ENCODE peak calls at places on chromosomes 5 and 9, in seven cellular contexts. X is mammary epithelial cell, V is pancreas, O is AG10803, G is brain microvascular endothelial cell, L is AG04449, E is astrocyte of the spinal cord. Q is an unnamed sample.

GRCh38 chr9:124708633-124709032 is 62.5 kb downstream of the NR6A1 start:
- DNase-seq in V (no peak), O (peak), E (peak), X (peak), L (no peak), G (peak), Q (no peak)

GRCh38 chr9:13487936-13488335 is 208.4 kb upstream of the MPDZ start:
- DNase-seq in E (no peak), X (peak), L (no peak), G (no peak), O (no peak), V (no peak), Q (no peak)

GRCh38 chr5:34918025-34918424 is 2.5 kb downstream of the BRIX1 start:
- DNase-seq in O (no peak), L (no peak), G (no peak), V (no peak), E (no peak), X (no peak), Q (no peak)

GRCh38 chr9:135130266-135130976 is 43.0 kb downstream of the OLFM1 start:
- DNase-seq in V (peak), L (no peak), E (no peak), G (no peak), O (no peak), X (peak), Q (peak)

GRCh38 chr5:177520271-177520670 is 3.5 kb upstream of the DDX41 start:
- DNase-seq in G (no peak), V (no peak), X (no peak), E (no peak), O (no peak), L (no peak), Q (no peak)

GRCh38 chr9:93262537-93263310 is 78.8 kb downstream of the WNK2 start:
- DNase-seq in L (no peak), X (no peak), E (no peak), G (no peak), V (peak), O (no peak), Q (no peak)

GRCh38 chr9:126663661-126664072 is 49.9 kb downstream of the LMX1B start:
- DNase-seq in G (no peak), O (no peak), V (peak), E (no peak), X (no peak), L (no peak), Q (no peak)

GRCh38 chr9:99822596-99823391 is 1.1 kb downstream of the NR4A3 start:
- DNase-seq in E (peak), L (no peak), X (peak), O (peak), G (peak), V (peak), Q (peak)

GRCh38 chr9:110926828-110927227 is 111.4 kb downstream of the LPAR1 start:
- DNase-seq in G (no peak), V (no peak), L (no peak), E (no peak), O (no peak), X (no peak), Q (no peak)

GRCh38 chr5:28770307-28770706 is 1731.9 kb upstream of the CDH9 start:
- DNase-seq in L (no peak), X (no peak), E (no peak), G (no peak), V (no peak), O (no peak), Q (no peak)

GRCh38 chr5:28766565-28767158 is 1728.3 kb upstream of the CDH9 start:
- DNase-seq in E (peak), G (peak), X (peak), L (no peak), O (peak), V (no peak), Q (peak)
- TF ChIP-seq CTCF in E (peak), G (peak), X (no peak), L (no peak), O (peak), V (no peak), Q (peak)

GRCh38 chr5:149153193-149153750 is 12.0 kb downstream of the ABLIM3 start:
- DNase-seq in X (no peak), G (no peak), L (no peak), E (no peak), V (no peak), O (no peak), Q (no peak)

GRCh38 chr5:149150457-149150856 is 9.2 kb downstream of the ABLIM3 start:
- DNase-seq in G (no peak), E (no peak), X (no peak), L (no peak), V (no peak), O (no peak), Q (no peak)

GRCh38 chr5:149152317-149152746 is 11.0 kb downstream of the ABLIM3 start:
- DNase-seq in V (no peak), L (no peak), G (no peak), X (no peak), E (no peak), O (peak), Q (no peak)

GRCh38 chr5:149149942-149150341 is 8.6 kb downstream of the ABLIM3 start:
- DNase-seq in E (no peak), G (no peak), V (no peak), L (no peak), O (no peak), X (no peak), Q (no peak)

DNA sequence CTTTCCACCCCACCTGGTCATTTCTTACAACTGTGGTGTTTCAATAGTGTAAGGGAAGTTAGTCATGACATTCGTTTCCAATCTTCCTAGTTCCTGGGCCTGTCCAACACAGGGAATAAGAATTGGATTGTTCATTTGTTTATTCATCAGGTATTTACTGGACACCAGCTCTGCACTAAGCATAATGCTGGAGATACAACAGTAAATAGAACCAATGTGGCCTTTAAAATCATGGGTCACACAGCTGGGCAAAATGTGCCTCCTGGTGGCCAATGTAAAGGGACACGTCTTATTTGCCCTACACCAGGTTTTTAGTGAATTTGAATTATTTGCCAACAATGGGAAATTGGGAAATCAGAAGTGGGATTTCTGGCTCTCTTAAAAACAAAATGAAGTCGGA is 10.4 kb downstream of the ABLIM3 start:
- DNase-seq in X (no peak), O (no peak), G (no peak), E (no peak), L (no peak), V (no peak), Q (no peak)
- TF ChIP-seq CTCF in X (no peak), O (peak), G (peak), E (no peak), L (no peak), V (no peak), Q (no peak)

GRCh38 chr5:102154291-102154690 is 141.8 kb downstream of the SLCO4C1 start:
- DNase-seq in L (no peak), X (no peak), E (no peak), G (no peak), V (no peak), O (no peak), Q (no peak)

GRCh38 chr5:102152906-102153787 is 142.9 kb downstream of the SLCO4C1 start:
- DNase-seq in E (peak), V (no peak), L (no peak), G (peak), X (peak), O (no peak), Q (peak)
- TF ChIP-seq CTCF in E (peak), V (no peak), L (no peak), G (peak), X (peak), O (no peak), Q (peak)

DNA sequence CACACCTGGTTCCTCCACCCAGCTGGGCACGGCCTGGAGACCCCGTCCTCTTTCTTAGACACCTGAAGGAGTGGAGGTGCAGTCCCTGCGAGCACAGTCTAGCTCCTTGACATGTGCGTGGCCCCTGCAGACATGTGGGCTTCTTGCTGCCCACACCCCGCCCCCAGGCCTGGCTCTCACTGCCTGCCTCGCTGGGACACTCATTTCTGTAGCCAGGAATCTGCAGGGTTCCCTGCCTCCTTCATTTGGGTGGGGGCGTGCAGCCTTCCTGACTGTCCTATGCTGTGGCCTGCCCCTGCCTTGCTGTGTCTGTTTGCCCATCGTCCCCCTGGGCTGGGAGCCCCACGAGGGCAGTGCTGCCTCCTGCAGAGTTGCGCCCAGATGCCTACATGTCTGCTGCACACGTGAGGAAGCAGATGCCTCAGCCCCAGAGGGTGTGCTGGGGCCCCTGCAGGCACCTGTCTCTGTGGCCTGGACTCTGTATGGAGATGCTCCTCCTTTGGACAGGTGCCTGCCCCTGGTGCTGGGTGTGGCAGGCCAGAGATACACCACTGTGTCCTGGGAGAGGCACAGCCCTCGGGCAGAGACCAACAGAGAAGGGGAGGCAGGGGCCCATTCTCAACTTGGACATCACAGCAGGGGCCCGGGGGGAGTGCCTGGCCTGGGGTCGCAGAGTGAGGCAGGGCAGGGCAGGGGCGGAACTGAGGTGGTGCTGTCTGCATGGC is 22.6 kb downstream of the FLT4 start:
- DNase-seq in G (no peak), O (no peak), E (no peak), L (no peak), X (no peak), V (no peak), Q (no peak)
- TF ChIP-seq CTCF in G (no peak), O (no peak), E (no peak), L (no peak), X (no peak), V (no peak), Q (no peak)

GRCh38 chr9:84424945-84425344 is 84.4 kb upstream of the SLC28A3 start:
- DNase-seq in V (no peak), O (no peak), E (no peak), X (no peak), L (no peak), G (no peak), Q (no peak)

GRCh38 chr9:84419203-84419602 is 78.6 kb upstream of the SLC28A3 start:
- DNase-seq in E (no peak), X (no peak), O (no peak), L (no peak), V (no peak), G (peak), Q (no peak)
- TF ChIP-seq CTCF in E (no peak), X (no peak), O (peak), L (no peak), V (no peak), G (peak), Q (no peak)

GRCh38 chr9:26656003-26656940 is 236.3 kb downstream of the CAAP1 start:
- DNase-seq in E (peak), L (no peak), O (peak), X (no peak), G (peak), V (no peak), Q (peak)
- TF ChIP-seq CTCF in E (peak), L (peak), O (peak), X (peak), G (peak), V (no peak), Q (peak)

DNA sequence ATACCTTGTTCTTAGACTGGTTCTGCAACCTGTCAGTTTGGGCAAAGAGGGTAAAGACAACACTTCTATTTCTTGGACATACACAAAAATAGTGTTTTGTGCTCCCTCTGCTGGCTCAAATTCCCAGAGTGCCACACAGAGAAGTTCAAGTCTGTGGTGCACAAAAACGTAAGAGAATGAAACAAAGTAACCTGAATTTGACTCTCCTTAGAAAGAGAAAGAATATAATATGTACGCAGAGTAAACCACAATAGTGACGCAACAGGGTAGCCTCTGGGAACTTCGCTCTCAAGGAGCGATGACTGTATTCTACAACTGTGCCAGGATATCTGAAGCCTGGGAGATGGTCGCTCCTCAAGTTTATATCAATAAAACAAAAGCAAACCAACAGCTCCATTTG is 18.5 kb downstream of the DDX31 start:
- DNase-seq in X (peak), G (peak), E (peak), L (no peak), O (peak), V (no peak), Q (peak)
- TF ChIP-seq CTCF in X (peak), G (peak), E (peak), L (peak), O (peak), V (no peak), Q (peak)

Q was measured in RWPE1.